ENCODE peak calls at places on chromosomes 3 and 15, in four cellular contexts. S is HCT116, T is GM12891, D is H1. Q is an unnamed sample.

GRCh38 chr3:184541886-184542562 is 19.6 kb upstream of the EPHB3 start:
- DNase-seq in D (peak), T (no peak), S (no peak), Q (no peak)

GRCh38 chr15:80567721-80568157 is 127.4 kb upstream of the ABHD17C start:
- DNase-seq in S (peak), T (no peak), D (no peak), Q (peak)

GRCh38 chr3:153144779-153145178 is 17.2 kb upstream of the RAP2B start:
- DNase-seq in T (no peak), S (no peak), D (no peak), Q (no peak)

GRCh38 chr3:24773798-24774197 is 279.1 kb upstream of the THRB start:
- DNase-seq in D (peak), T (peak), S (peak), Q (peak)

GRCh38 chr3:136576279-136577009 is 175.7 kb downstream of the STAG1 start:
- DNase-seq in T (no peak), S (no peak), D (no peak), Q (no peak)

GRCh38 chr15:44458429-44458828 is 31.0 kb downstream of the CTDSPL2 start:
- DNase-seq in S (no peak), D (no peak), T (no peak), Q (no peak)

GRCh38 chr15:45611305-45611704 is 23.5 kb upstream of the SQOR start:
- DNase-seq in S (no peak), T (no peak), D (no peak), Q (no peak)

GRCh38 chr15:40493089-40493840 is 22.5 kb downstream of the CHST14 start:
- DNase-seq in D (no peak), T (no peak), S (no peak), Q (no peak)

GRCh38 chr15:94230886-94231727 is at the start of gene MCTP2:
- DNase-seq in T (peak), D (peak), S (peak), Q (peak)

GRCh38 chr3:136818191-136818850 is 605 bp upstream of the SLC35G2 start:
- DNase-seq in D (peak), S (peak), T (no peak), Q (no peak)

GRCh38 chr3:153856932-153857331 is 264.3 kb upstream of the ARHGEF26 start:
- DNase-seq in T (no peak), S (no peak), D (no peak), Q (no peak)

GRCh38 chr3:112531358-112531781 is 30.4 kb downstream of the ATG3 start:
- DNase-seq in D (no peak), S (peak), T (no peak), Q (no peak)

GRCh38 chr3:190677001-190677400 is 163.1 kb downstream of the IL1RAP start:
- DNase-seq in S (no peak), D (no peak), T (no peak), Q (no peak)

GRCh38 chr3:197183582-197183981 is 114.8 kb downstream of the DLG1 start:
- DNase-seq in S (no peak), T (no peak), D (no peak), Q (no peak)

GRCh38 chr3:9014189-9014588 is 50.9 kb upstream of the RAD18 start:
- DNase-seq in T (no peak), D (no peak), S (no peak), Q (no peak)

GRCh38 chr3:107810195-107811071 is 280.4 kb downstream of the CD47 start:
- DNase-seq in T (no peak), D (no peak), S (no peak), Q (no peak)

GRCh38 chr3:136008732-136009456 is 43.4 kb downstream of the PPP2R3A start:
- DNase-seq in S (no peak), D (no peak), T (no peak), Q (no peak)

GRCh38 chr3:57864853-57865252 is 108.7 kb downstream of the SLMAP start:
- DNase-seq in D (no peak), T (no peak), S (no peak), Q (no peak)

GRCh38 chr3:25686766-25687165 is 22.1 kb upstream of the TOP2B start:
- DNase-seq in T (no peak), S (no peak), D (no peak), Q (no peak)

GRCh38 chr15:65447145-65447544 is 24.4 kb upstream of the IGDCC4 start:
- DNase-seq in S (no peak), T (no peak), D (no peak), Q (no peak)

GRCh38 chr15:65450556-65450955 is 27.8 kb upstream of the IGDCC4 start:
- DNase-seq in T (no peak), S (no peak), D (no peak), Q (no peak)

DNA sequence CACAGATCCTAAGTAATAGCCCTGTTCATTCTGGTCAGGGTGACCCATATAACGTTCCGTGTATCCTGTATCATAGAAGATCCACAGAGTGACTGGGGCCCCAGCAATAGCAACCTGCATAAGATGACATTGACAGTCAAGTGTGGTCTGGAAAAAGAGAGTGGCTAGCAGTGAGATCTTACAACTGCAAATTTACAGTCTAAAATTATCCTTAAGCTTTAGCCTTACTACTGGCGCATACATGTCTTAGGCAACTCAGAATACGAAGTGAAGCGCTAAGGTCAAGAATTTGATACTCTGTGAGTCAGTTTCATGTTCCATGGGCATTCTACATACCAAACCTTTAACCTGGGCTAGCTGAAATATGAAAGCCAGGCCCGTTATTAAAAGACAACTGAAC is 29.2 kb upstream of the IGDCC4 start:
- DNase-seq in T (no peak), D (no peak), S (no peak), Q (no peak)
- TF ChIP-seq POLR2A in T (no peak), D (no peak), S (no peak), Q (no peak)

GRCh38 chr3:12975748-12976522 is 97.3 kb downstream of the IQSEC1 start:
- DNase-seq in S (no peak), D (no peak), T (no peak), Q (no peak)

GRCh38 chr3:12973827-12974226 is 99.4 kb downstream of the IQSEC1 start:
- DNase-seq in T (no peak), S (no peak), D (no peak), Q (no peak)

GRCh38 chr3:12972791-12973702 is 100.2 kb downstream of the IQSEC1 start:
- DNase-seq in T (no peak), S (no peak), D (no peak), Q (no peak)

GRCh38 chr3:12974316-12974715 is 98.9 kb downstream of the IQSEC1 start:
- DNase-seq in T (no peak), D (no peak), S (no peak), Q (no peak)

DNA sequence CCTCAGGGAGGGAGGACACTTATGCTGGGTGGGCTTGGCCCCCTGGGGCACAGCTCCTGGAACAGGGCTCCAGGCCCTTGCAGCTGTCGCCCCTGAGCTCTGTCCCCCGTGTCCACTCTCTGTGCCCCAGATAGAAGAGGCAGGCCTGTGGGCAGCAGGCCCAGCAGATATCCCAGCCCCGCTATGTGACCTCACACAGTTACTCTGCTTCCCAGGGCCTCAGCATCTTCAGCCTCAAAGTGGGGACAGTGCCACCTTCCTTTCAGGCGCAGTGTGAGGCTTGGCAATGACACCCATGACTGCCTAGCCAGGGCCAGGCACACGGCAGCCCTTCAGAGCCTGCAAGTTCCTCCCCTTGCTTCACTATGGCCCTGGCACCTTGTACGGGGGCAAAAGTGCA is 98.4 kb downstream of the IQSEC1 start:
- DNase-seq in T (no peak), S (no peak), D (no peak), Q (no peak)
- TF ChIP-seq POLR2AphosphoS5 in T (no peak), S (no peak), D (no peak), Q (no peak)

DNA sequence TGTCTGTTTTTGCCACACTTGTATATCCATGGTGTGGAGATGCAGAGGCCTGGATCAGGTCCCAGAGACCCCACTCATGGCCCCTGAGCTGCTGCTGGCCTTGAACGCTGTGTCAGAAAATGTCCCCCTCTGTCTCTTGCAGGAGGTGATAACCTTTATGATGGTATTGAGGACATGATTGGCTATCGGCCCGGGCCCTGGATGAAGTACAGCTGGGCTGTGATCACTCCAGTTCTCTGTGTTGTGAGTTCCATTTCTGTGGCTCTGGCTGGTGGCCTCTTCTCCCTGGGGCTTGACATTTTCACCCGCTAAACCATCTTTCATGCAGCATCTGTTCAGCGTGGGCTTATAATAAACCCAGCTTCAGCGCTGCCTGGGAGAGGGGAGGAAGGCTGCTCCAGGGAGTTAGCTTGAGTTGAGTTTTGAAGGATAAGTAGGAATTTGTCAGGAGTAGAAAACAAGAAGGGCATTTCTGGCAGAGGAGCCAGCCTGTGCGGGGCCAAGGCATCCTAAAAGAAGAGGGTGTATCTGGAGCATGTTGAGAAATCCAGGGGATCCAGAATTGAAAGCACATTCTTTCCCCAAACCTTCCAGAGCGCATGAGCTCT is 61.1 kb downstream of the GRIP2 start:
- DNase-seq in S (no peak), D (no peak), T (no peak), Q (no peak)
- TF ChIP-seq POLR2A in S (no peak), D (no peak), T (no peak), Q (no peak)

GRCh38 chr3:188487652-188488051 is 333.7 kb downstream of the LPP start:
- DNase-seq in S (no peak), D (no peak), T (no peak), Q (no peak)

GRCh38 chr3:188489639-188490405 is 335.9 kb downstream of the LPP start:
- DNase-seq in T (no peak), D (no peak), S (no peak), Q (no peak)

GRCh38 chr3:188486952-188487351 is 333.0 kb downstream of the LPP start:
- DNase-seq in T (no peak), S (no peak), D (no peak), Q (no peak)

GRCh38 chr3:188490416-188490815 is 336.5 kb downstream of the LPP start:
- DNase-seq in S (no peak), D (no peak), T (no peak), Q (no peak)

GRCh38 chr3:188491276-188491687 is 337.3 kb downstream of the LPP start:
- DNase-seq in T (no peak), D (no peak), S (no peak), Q (no peak)
- TF ChIP-seq POLR2AphosphoS5 in T (no peak), D (no peak), S (no peak), Q (no peak)

GRCh38 chr3:61628636-61629035 is 67.3 kb downstream of the PTPRG start:
- DNase-seq in S (no peak), T (no peak), D (no peak), Q (no peak)

GRCh38 chr3:61625429-61625828 is 64.1 kb downstream of the PTPRG start:
- DNase-seq in T (no peak), S (no peak), D (no peak), Q (no peak)

GRCh38 chr3:61626484-61626883 is 65.1 kb downstream of the PTPRG start:
- DNase-seq in T (no peak), D (no peak), S (no peak), Q (no peak)

GRCh38 chr3:61629442-61629841 is 68.1 kb downstream of the PTPRG start:
- DNase-seq in T (no peak), D (no peak), S (no peak), Q (no peak)

DNA sequence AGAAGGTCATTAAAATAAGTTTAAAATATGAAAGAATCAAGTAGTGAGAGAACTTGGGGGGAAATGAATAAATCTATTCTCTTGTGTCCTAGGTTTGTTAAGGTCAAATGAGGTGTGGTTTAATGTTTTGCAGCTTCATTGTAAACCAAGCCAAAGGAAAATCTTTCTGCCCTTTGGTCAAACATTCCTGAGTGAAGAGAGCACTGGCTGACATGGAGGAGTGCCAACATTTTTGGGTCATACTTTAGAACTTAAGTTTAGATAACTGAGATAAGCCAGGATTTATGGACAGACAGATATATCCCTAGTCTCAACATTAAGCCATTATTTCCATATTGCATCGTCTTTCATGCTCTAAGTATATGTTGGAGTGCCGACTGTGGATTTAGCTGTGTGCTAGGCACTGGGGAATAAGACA is 66.4 kb downstream of the PTPRG start:
- DNase-seq in D (no peak), S (no peak), T (no peak), Q (no peak)
- TF ChIP-seq POLR2A in D (no peak), S (no peak), T (no peak), Q (no peak)

GRCh38 chr15:71237456-71238188 is 122.4 kb downstream of the THSD4 start:
- DNase-seq in D (no peak), T (no peak), S (peak), Q (no peak)
- TF ChIP-seq POLR2AphosphoS5 in D (no peak), T (no peak), S (peak), Q (no peak)

DNA sequence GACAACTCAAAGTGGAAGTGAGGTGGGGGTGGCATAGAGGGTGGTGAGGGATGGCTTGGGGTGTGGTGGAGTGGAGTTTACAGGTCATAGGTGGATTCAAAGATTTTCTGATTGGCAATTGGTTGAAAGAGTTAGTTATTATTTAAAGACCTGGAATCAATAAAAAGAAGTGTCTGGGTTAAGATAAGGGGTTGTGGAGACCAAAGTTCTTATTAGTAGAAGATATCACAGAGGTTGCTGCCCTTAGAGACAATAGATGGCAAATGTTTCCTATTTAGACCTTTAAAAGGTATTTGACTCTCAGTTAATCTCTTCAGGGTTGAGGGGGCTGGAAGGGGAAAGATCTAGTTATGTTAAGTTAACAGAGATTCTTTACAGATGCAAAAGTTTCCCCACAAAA is 412.3 kb upstream of the TBL1XR1 start:
- DNase-seq in D (no peak), S (no peak), T (no peak), Q (no peak)
- TF ChIP-seq POLR2A in D (no peak), S (no peak), T (no peak), Q (no peak)

DNA sequence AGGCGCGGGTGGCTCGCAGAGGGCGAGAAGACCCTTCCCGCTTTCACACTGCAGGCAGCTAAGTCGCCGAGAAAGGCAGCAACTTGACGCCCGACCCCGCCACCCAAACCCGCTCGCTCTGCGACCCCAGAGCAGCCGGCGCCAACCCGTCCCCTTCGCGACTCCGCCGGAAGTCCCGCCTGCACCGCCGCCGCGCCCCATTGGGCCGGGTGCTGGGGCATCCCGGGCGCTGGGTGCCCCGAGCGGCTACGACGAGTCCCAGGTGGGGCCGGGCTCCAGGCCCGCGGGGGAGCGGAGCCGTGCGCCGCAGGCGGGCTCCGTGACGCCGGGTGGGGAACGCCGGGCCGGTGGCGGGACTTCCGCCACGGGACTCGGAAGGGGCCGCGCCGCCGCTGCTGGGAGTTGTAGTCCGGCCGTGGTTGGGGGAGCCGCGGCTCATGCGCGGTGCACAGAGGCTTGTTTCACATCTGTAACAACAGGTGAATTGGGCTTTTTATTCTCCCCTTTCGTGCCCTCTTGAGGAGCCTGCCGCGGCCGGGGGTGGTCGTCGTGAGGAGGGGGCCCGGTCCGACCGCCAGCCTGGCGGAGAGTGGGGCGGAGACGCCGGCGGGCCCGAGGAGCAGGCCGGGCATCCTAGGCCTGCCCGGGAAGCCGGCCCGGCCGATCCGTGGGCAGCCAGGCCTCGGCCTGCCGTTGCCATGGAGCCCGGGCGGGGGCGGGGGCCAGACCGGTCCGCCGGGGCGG is at the start of gene DHX30:
- DNase-seq in T (peak), S (no peak), D (peak), Q (peak)
- TF ChIP-seq POLR2AphosphoS5 in T (no peak), S (peak), D (peak), Q (peak)

GRCh38 chr3:99641984-99642383 is 3.6 kb downstream of the COL8A1 start:
- DNase-seq in T (no peak), D (no peak), S (no peak), Q (no peak)
- TF ChIP-seq POLR2A in T (no peak), D (no peak), S (no peak), Q (no peak)